ENCODE peak calls at places on chromosomes 4 and X, in nine cellular contexts. One of them, this sample, is unnamed.

GRCh38 chrX:45743081-45743533 is 542.4 kb upstream of the DIPK2B start:
- DNase-seq in immature natural killer cell: no peak
- DNase-seq in activated CD4-positive, alpha-beta T cell treated with anti-CD3 and anti-CD28 coated beads, Interleukin-2, amount 50 U/mL, for 48 hours: no peak
- DNase-seq in epithelial cell of esophagus: peak
- DNase-seq in kidney glomerular epithelial cell: no peak
- DNase-seq in GM13976: no peak
- DNase-seq in hypothalamus: no peak
- DNase-seq in activated naive CD8-positive, alpha-beta T cell treated with anti-CD3 and anti-CD28 coated beads, Interleukin-2, amount 10 ng/mL, durations not matched to agents 7 days and 5 days: no peak
- DNase-seq in OCI-M1: no peak
- DNase-seq in this sample: no peak

GRCh38 chr4:8252301-8253173 is 17.0 kb upstream of the HTRA3 start:
- DNase-seq in immature natural killer cell: no peak
- DNase-seq in activated CD4-positive, alpha-beta T cell treated with anti-CD3 and anti-CD28 coated beads, Interleukin-2, amount 50 U/mL, for 48 hours: no peak
- DNase-seq in epithelial cell of esophagus: no peak
- DNase-seq in kidney glomerular epithelial cell: no peak
- DNase-seq in GM13976: no peak
- DNase-seq in hypothalamus: no peak
- DNase-seq in activated naive CD8-positive, alpha-beta T cell treated with anti-CD3 and anti-CD28 coated beads, Interleukin-2, amount 10 ng/mL, durations not matched to agents 7 days and 5 days: no peak
- DNase-seq in OCI-M1: peak
- DNase-seq in this sample: no peak

GRCh38 chrX:70436380-70436779 is 8.3 kb upstream of the DLG3 start:
- DNase-seq in immature natural killer cell: no peak
- DNase-seq in activated CD4-positive, alpha-beta T cell treated with anti-CD3 and anti-CD28 coated beads, Interleukin-2, amount 50 U/mL, for 48 hours: no peak
- DNase-seq in epithelial cell of esophagus: no peak
- DNase-seq in kidney glomerular epithelial cell: no peak
- DNase-seq in GM13976: no peak
- DNase-seq in hypothalamus: no peak
- DNase-seq in activated naive CD8-positive, alpha-beta T cell treated with anti-CD3 and anti-CD28 coated beads, Interleukin-2, amount 10 ng/mL, durations not matched to agents 7 days and 5 days: no peak
- DNase-seq in OCI-M1: peak
- DNase-seq in this sample: no peak

GRCh38 chr4:1366371-1367229 is 19.6 kb downstream of the UVSSA start:
- DNase-seq in immature natural killer cell: no peak
- DNase-seq in activated CD4-positive, alpha-beta T cell treated with anti-CD3 and anti-CD28 coated beads, Interleukin-2, amount 50 U/mL, for 48 hours: no peak
- DNase-seq in epithelial cell of esophagus: no peak
- DNase-seq in kidney glomerular epithelial cell: no peak
- DNase-seq in GM13976: no peak
- DNase-seq in hypothalamus: no peak
- DNase-seq in activated naive CD8-positive, alpha-beta T cell treated with anti-CD3 and anti-CD28 coated beads, Interleukin-2, amount 10 ng/mL, durations not matched to agents 7 days and 5 days: peak
- DNase-seq in OCI-M1: no peak
- DNase-seq in this sample: no peak

GRCh38 chr4:80139668-80140067 is 57.6 kb upstream of the PRDM8 start:
- DNase-seq in immature natural killer cell: no peak
- DNase-seq in activated CD4-positive, alpha-beta T cell treated with anti-CD3 and anti-CD28 coated beads, Interleukin-2, amount 50 U/mL, for 48 hours: no peak
- DNase-seq in epithelial cell of esophagus: no peak
- DNase-seq in kidney glomerular epithelial cell: no peak
- DNase-seq in GM13976: no peak
- DNase-seq in hypothalamus: no peak
- DNase-seq in activated naive CD8-positive, alpha-beta T cell treated with anti-CD3 and anti-CD28 coated beads, Interleukin-2, amount 10 ng/mL, durations not matched to agents 7 days and 5 days: no peak
- DNase-seq in OCI-M1: no peak
- DNase-seq in this sample: no peak

GRCh38 chr4:128323401-128323800 is 35.8 kb upstream of the PGRMC2 start:
- DNase-seq in immature natural killer cell: no peak
- DNase-seq in activated CD4-positive, alpha-beta T cell treated with anti-CD3 and anti-CD28 coated beads, Interleukin-2, amount 50 U/mL, for 48 hours: no peak
- DNase-seq in epithelial cell of esophagus: peak
- DNase-seq in kidney glomerular epithelial cell: no peak
- DNase-seq in GM13976: no peak
- DNase-seq in hypothalamus: no peak
- DNase-seq in activated naive CD8-positive, alpha-beta T cell treated with anti-CD3 and anti-CD28 coated beads, Interleukin-2, amount 10 ng/mL, durations not matched to agents 7 days and 5 days: no peak
- DNase-seq in OCI-M1: no peak
- DNase-seq in this sample: no peak

GRCh38 chr4:105472871-105473339 is 957 bp downstream of the PPA2 start:
- DNase-seq in immature natural killer cell: no peak
- DNase-seq in activated CD4-positive, alpha-beta T cell treated with anti-CD3 and anti-CD28 coated beads, Interleukin-2, amount 50 U/mL, for 48 hours: no peak
- DNase-seq in epithelial cell of esophagus: peak
- DNase-seq in kidney glomerular epithelial cell: peak
- DNase-seq in GM13976: no peak
- DNase-seq in hypothalamus: no peak
- DNase-seq in activated naive CD8-positive, alpha-beta T cell treated with anti-CD3 and anti-CD28 coated beads, Interleukin-2, amount 10 ng/mL, durations not matched to agents 7 days and 5 days: no peak
- DNase-seq in OCI-M1: no peak
- DNase-seq in this sample: no peak

GRCh38 chrX:140503714-140504351 is 1.0 kb downstream of the SOX3 start:
- DNase-seq in immature natural killer cell: no peak
- DNase-seq in activated CD4-positive, alpha-beta T cell treated with anti-CD3 and anti-CD28 coated beads, Interleukin-2, amount 50 U/mL, for 48 hours: no peak
- DNase-seq in epithelial cell of esophagus: no peak
- DNase-seq in kidney glomerular epithelial cell: no peak
- DNase-seq in GM13976: peak
- DNase-seq in hypothalamus: peak
- DNase-seq in activated naive CD8-positive, alpha-beta T cell treated with anti-CD3 and anti-CD28 coated beads, Interleukin-2, amount 10 ng/mL, durations not matched to agents 7 days and 5 days: no peak
- DNase-seq in OCI-M1: no peak
- DNase-seq in this sample: peak

This sample was measured in nucleus accumbens.